ENCODE peak calls at places on chromosomes 13 and 19, in five cellular contexts. J is HepG2, S is A549, D is H1, O is K562. K is an unnamed sample.

GRCh38 chr19:38417544-38418506 is 8.2 kb downstream of the RASGRP4 start:
- DNase-seq in O (peak; percentile 86), D (peak; percentile 95), S (peak; percentile 74), J (no peak), K (peak; percentile 93)

GRCh38 chr19:11964496-11964857 is 363 bp upstream of the ZNF763 start:
- DNase-seq in J (peak; percentile 17), D (no peak), S (no peak), O (no peak), K (peak; percentile 42)

GRCh38 chr19:42285546-42285945 is 16.4 kb upstream of the PRR19 start:
- DNase-seq in O (no peak), S (no peak), J (no peak), D (no peak), K (no peak)

GRCh38 chr13:21365574-21365973 is 93.5 kb downstream of the ZDHHC20 start:
- DNase-seq in D (no peak), J (no peak), O (no peak), S (no peak), K (no peak)

GRCh38 chr13:49569993-49570689 is 15.2 kb downstream of the RCBTB1 start:
- DNase-seq in J (no peak), D (no peak), O (no peak), S (no peak), K (no peak)

GRCh38 chr19:13437919-13438618 is 68.2 kb downstream of the CACNA1A start:
- DNase-seq in J (no peak), D (no peak), S (no peak), O (no peak), K (no peak)

GRCh38 chr19:49591731-49592485 is 926 bp downstream of the PRR12 start:
- DNase-seq in O (peak; percentile 65), D (peak; percentile 79), S (peak; percentile 87), J (no peak), K (peak; percentile 70)

GRCh38 chr13:98252931-98253470 is 75.9 kb upstream of the RNF113B start:
- DNase-seq in D (no peak), O (no peak), J (peak; percentile 49), S (no peak), K (no peak)

GRCh38 chr13:44735806-44736205 is 159.7 kb upstream of the TSC22D1 start:
- DNase-seq in J (no peak), S (no peak), D (no peak), O (no peak), K (no peak)

GRCh38 chr19:42468273-42468796 is 25.6 kb upstream of the CXCL17 start:
- DNase-seq in D (no peak), J (no peak), S (peak; percentile 55), O (no peak), K (no peak)

GRCh38 chr19:31574251-31574973 is 225.2 kb upstream of the TSHZ3 start:
- DNase-seq in O (no peak), D (no peak), J (no peak), S (no peak), K (no peak)

GRCh38 chr13:105914637-105915036 is 620.8 kb downstream of the EFNB2 start:
- DNase-seq in S (no peak), J (no peak), D (no peak), O (no peak), K (no peak)

GRCh38 chr13:101481421-101481820 is 28.9 kb downstream of the ITGBL1 start:
- DNase-seq in D (no peak), O (no peak), S (no peak), J (no peak), K (no peak)

GRCh38 chr13:100954430-100955361 is 280.1 kb upstream of the TMTC4 start:
- DNase-seq in O (no peak), J (no peak), S (no peak), D (no peak), K (no peak)

GRCh38 chr19:52094526-52094925 is 1.0 kb downstream of the ZNF841 start:
- DNase-seq in O (no peak), D (no peak), J (no peak), S (no peak), K (no peak)

GRCh38 chr13:31433201-31433600 is 233.4 kb downstream of the B3GLCT start:
- DNase-seq in O (no peak), S (no peak), D (no peak), J (no peak), K (no peak)

DNA sequence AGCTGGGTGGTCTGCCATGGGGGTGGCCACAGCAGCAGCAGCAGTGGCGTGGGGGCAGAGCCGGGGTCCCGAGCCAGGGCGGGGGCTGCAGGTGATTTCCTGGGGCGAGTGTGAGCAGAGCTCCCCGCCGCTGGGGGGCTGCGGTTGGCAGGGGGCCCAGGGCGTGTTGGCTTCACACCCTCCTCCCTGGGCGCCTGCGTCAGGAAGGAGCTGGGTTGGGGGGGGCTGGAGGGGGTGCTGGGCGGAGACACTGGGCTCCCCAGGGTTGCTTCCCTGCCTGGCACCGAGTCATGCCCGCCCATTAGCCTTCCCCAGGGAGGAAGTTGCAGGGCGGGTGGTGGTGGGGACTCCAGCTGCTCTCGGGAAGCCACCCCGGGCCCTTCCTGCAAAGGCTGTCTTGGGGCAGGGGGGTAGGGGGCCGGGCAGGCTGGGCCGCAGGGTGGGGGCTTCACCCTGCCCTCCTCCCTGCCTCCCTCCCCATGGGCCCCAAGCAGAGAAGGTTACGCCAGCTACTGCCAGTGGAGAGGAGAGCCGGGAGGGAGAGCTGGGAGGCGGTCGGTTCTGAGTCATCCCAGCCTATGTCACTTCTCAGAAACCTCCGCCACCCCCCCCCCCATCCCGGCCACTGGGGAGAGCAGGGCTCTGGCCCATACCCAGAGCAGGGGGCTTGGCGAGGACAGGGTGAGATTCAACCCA is 4.6 kb downstream of the MIDN start:
- DNase-seq in O (peak; percentile 72), D (no peak), S (peak; percentile 91), J (peak; percentile 82), K (no peak)
- TF ChIP-seq JUN in O (no peak), D (no peak), S (no peak), J (no peak), K (no peak)

GRCh38 chr19:35141627-35142401 is 1.2 kb upstream of the FXYD7 start:
- DNase-seq in O (no peak), D (peak; percentile 65), S (no peak), J (no peak), K (no peak)

GRCh38 chr19:35142531-35143230 is 374 bp upstream of the FXYD7 start:
- DNase-seq in S (peak; percentile 74), O (peak; percentile 87), D (peak; percentile 86), J (no peak), K (peak; percentile 80)

GRCh38 chr19:35143818-35144217 is 763 bp downstream of the FXYD7 start:
- DNase-seq in J (no peak), D (no peak), O (no peak), S (no peak), K (no peak)

GRCh38 chr19:35144259-35144599 is 1.2 kb downstream of the FXYD7 start:
- DNase-seq in J (no peak), S (no peak), O (no peak), D (no peak), K (no peak)

DNA sequence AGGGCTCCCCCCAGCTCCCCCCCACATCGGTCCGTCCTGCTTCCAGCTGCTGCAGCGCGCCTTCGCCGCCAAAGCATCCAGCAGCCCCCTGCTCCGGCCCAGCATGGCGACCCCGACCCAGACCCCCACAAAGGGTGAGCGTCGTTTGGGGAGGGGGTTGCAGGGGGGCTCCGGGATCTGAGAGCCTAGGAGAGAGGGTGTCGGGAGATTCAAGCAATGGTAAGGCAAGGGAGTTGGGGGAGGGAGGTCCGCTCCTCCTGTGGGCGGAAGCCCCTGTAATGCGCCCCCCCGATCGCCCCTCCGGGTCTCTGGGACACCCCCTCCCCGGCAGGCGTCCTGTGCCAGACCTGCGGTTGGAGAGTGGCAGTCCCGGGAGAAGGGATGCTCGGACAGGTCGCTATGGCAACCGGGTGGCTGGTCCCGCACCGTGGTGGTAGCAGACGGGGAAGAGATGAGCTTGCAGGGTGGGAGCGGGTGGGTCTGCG is at the start of gene FXYD7:
- DNase-seq in S (no peak), O (no peak), J (no peak), D (peak; percentile 74), K (peak; percentile 63)
- TF ChIP-seq USF2 in S (no peak), O (no peak), J (no peak), D (no peak), K (no peak)

DNA sequence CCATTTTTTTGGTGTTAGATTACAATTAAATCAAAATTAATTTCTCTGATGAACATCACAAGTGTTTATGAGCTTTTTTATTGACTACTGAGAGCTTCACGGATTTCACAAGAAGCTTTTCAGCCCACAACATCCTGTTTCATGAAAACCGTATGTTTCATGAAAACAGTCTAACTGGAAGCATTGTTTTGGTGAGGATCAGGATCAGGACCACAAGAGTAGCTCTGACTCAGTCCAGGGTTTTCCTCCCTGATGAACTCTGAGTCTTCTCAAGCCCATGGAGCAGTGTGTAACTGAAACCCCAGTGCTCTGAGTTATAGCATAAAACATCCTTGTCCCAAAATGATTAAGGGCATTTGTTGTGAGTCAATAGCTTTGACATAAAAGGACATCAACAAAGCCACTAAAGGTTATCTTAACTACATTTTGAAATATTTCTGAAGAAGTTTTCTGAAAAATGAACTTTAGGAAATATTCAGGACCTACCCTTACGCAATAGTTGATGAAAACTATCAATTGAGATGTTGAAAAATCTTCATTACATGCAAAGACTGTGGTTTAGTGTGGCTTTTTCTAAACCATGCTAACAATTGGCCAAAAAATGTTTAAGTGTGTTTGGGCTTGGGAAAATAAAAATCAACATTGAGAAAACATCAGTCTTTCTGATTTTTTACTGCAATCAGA is 49.3 kb downstream of the UFM1 start:
- DNase-seq in S (no peak), J (no peak), D (no peak), O (no peak), K (no peak)
- TF ChIP-seq JUN in S (no peak), J (no peak), D (no peak), O (no peak), K (no peak)

GRCh38 chr19:18109363-18109730 is 11.8 kb downstream of the MAST3 start:
- DNase-seq in O (no peak), S (no peak), D (no peak), J (peak; percentile 53), K (no peak)

GRCh38 chr19:18107235-18108083 is 9.9 kb downstream of the MAST3 start:
- DNase-seq in J (no peak), S (no peak), D (no peak), O (no peak), K (no peak)

GRCh38 chr19:18108897-18109296 is 11.3 kb downstream of the MAST3 start:
- DNase-seq in D (no peak), J (no peak), O (no peak), S (no peak), K (no peak)

GRCh38 chr19:18110833-18111232 is 13.3 kb downstream of the MAST3 start:
- DNase-seq in S (no peak), D (no peak), J (no peak), O (no peak), K (peak; percentile 22)

DNA sequence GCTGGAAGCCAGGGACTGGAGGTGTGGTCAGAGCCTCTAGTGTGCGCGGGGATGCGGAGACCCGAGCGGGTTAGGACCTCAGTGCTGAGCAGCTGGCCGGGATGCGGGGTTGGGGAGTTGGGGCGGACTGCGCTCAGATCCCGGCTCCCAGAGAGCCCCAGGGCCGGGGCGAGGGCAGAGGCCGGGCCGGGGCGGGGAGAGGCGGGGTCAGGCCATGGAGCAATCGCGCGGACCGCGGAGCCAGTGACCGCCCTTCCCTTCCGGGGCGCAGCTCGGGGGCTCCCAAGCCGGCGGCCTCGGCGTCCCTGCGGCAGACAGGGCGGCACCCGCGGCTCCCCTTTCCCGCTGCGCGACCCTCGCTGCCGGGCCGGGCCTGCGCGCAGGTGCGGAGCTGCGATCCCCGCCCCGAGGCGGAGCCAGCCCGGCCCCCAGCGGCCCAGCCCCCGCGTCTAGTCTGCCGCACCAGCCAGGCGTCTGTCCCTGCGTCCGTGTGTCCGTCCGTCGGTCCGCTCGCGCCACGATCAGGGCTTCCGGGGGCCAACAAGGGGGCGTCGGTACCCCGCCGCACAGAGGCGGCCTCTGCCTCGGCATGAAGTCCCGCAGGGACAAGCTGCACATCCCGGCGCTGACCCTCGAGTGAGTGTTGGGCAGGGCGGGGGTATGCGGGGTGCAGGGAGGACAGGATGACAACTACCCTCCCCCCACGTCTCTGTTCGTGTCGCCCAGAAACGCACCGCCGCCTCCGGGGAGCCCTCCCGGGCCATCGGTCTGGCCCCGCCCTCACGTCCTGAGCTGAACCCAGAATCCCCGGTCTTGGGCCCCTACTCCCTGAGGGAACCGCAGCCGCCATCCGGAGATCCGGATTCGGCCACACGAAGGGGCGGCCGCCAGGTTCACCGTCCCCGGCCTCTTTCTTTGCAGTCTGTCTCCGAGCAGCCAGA is 12.4 kb downstream of the MAST3 start:
- DNase-seq in S (no peak), J (peak; percentile 29), D (peak; percentile 84), O (peak; percentile 81), K (peak; percentile 60)
- TF ChIP-seq USF2 in S (no peak), J (no peak), D (no peak), O (no peak), K (no peak)

K was measured in WTC11.